ENCODE peak calls at places on chromosome 4, in five cellular contexts. One of them, this sample, is unnamed.

GRCh38 chr4:176753049-176753448 is 39.7 kb downstream of the VEGFC start:
- DNase-seq in amniotic stem cell: peak
- DNase-seq in NT2/D1: no peak
- DNase-seq in stimulated activated CD8-positive, alpha-beta memory T cell treated with anti-CD3 and anti-CD28 coated beads, Interleukin-7, amount 100 ng/mL, for 1 hour: no peak
- DNase-seq in NCI-H510A treated with DMSO at 0.1 percent for 48 hours: no peak
- DNase-seq in this sample: no peak

GRCh38 chr4:54446556-54446955 is 211.2 kb upstream of the KIT start:
- DNase-seq in amniotic stem cell: no peak
- DNase-seq in NT2/D1: no peak
- DNase-seq in stimulated activated CD8-positive, alpha-beta memory T cell treated with anti-CD3 and anti-CD28 coated beads, Interleukin-7, amount 100 ng/mL, for 1 hour: no peak
- DNase-seq in NCI-H510A treated with DMSO at 0.1 percent for 48 hours: no peak
- DNase-seq in this sample: no peak

GRCh38 chr4:110025057-110025456 is 112.4 kb downstream of the EGF start:
- DNase-seq in NCI-H510A treated with DMSO at 0.1 percent for 48 hours: no peak
- DNase-seq in stimulated activated CD8-positive, alpha-beta memory T cell treated with anti-CD3 and anti-CD28 coated beads, Interleukin-7, amount 100 ng/mL, for 1 hour: no peak
- DNase-seq in amniotic stem cell: no peak
- DNase-seq in NT2/D1: no peak
- DNase-seq in this sample: no peak

GRCh38 chr4:67700119-67700873 is 659 bp downstream of the UBA6 start:
- DNase-seq in stimulated activated CD8-positive, alpha-beta memory T cell treated with anti-CD3 and anti-CD28 coated beads, Interleukin-7, amount 100 ng/mL, for 1 hour: no peak
- DNase-seq in NT2/D1: no peak
- DNase-seq in amniotic stem cell: peak
- DNase-seq in NCI-H510A treated with DMSO at 0.1 percent for 48 hours: peak
- DNase-seq in this sample: peak

GRCh38 chr4:184854673-184855072 is 28.9 kb upstream of the ACSL1 start:
- DNase-seq in amniotic stem cell: no peak
- DNase-seq in NCI-H510A treated with DMSO at 0.1 percent for 48 hours: no peak
- DNase-seq in stimulated activated CD8-positive, alpha-beta memory T cell treated with anti-CD3 and anti-CD28 coated beads, Interleukin-7, amount 100 ng/mL, for 1 hour: no peak
- DNase-seq in NT2/D1: no peak
- DNase-seq in this sample: no peak

GRCh38 chr4:40525811-40526598 is 103.7 kb downstream of the RBM47 start:
- DNase-seq in stimulated activated CD8-positive, alpha-beta memory T cell treated with anti-CD3 and anti-CD28 coated beads, Interleukin-7, amount 100 ng/mL, for 1 hour: no peak
- DNase-seq in NT2/D1: peak
- DNase-seq in NCI-H510A treated with DMSO at 0.1 percent for 48 hours: no peak
- DNase-seq in amniotic stem cell: peak
- DNase-seq in this sample: no peak

GRCh38 chr4:1086011-1086410 is 27.4 kb downstream of the RNF212 start:
- DNase-seq in NT2/D1: no peak
- DNase-seq in NCI-H510A treated with DMSO at 0.1 percent for 48 hours: no peak
- DNase-seq in amniotic stem cell: no peak
- DNase-seq in stimulated activated CD8-positive, alpha-beta memory T cell treated with anti-CD3 and anti-CD28 coated beads, Interleukin-7, amount 100 ng/mL, for 1 hour: no peak
- DNase-seq in this sample: no peak

GRCh38 chr4:63787326-63787725 is 621.9 kb downstream of the TECRL start:
- DNase-seq in stimulated activated CD8-positive, alpha-beta memory T cell treated with anti-CD3 and anti-CD28 coated beads, Interleukin-7, amount 100 ng/mL, for 1 hour: no peak
- DNase-seq in amniotic stem cell: no peak
- DNase-seq in NCI-H510A treated with DMSO at 0.1 percent for 48 hours: no peak
- DNase-seq in NT2/D1: peak
- DNase-seq in this sample: no peak

GRCh38 chr4:168598191-168598590 is 101.3 kb downstream of the PALLD start:
- DNase-seq in amniotic stem cell: no peak
- DNase-seq in stimulated activated CD8-positive, alpha-beta memory T cell treated with anti-CD3 and anti-CD28 coated beads, Interleukin-7, amount 100 ng/mL, for 1 hour: no peak
- DNase-seq in NT2/D1: no peak
- DNase-seq in NCI-H510A treated with DMSO at 0.1 percent for 48 hours: no peak
- DNase-seq in this sample: no peak

GRCh38 chr4:78481180-78481579 is 70.4 kb upstream of the ANXA3 start:
- DNase-seq in amniotic stem cell: peak
- DNase-seq in NT2/D1: no peak
- DNase-seq in stimulated activated CD8-positive, alpha-beta memory T cell treated with anti-CD3 and anti-CD28 coated beads, Interleukin-7, amount 100 ng/mL, for 1 hour: no peak
- DNase-seq in NCI-H510A treated with DMSO at 0.1 percent for 48 hours: no peak
- DNase-seq in this sample: no peak

GRCh38 chr4:109302366-109303140 is at the start of gene COL25A1:
- DNase-seq in NCI-H510A treated with DMSO at 0.1 percent for 48 hours: peak
- DNase-seq in stimulated activated CD8-positive, alpha-beta memory T cell treated with anti-CD3 and anti-CD28 coated beads, Interleukin-7, amount 100 ng/mL, for 1 hour: peak
- DNase-seq in NT2/D1: peak
- DNase-seq in amniotic stem cell: no peak
- DNase-seq in this sample: peak

GRCh38 chr4:111464251-111465045 is 680.8 kb upstream of the FAM241A start:
- DNase-seq in NT2/D1: no peak
- DNase-seq in stimulated activated CD8-positive, alpha-beta memory T cell treated with anti-CD3 and anti-CD28 coated beads, Interleukin-7, amount 100 ng/mL, for 1 hour: no peak
- DNase-seq in NCI-H510A treated with DMSO at 0.1 percent for 48 hours: no peak
- DNase-seq in amniotic stem cell: no peak
- DNase-seq in this sample: no peak

GRCh38 chr4:77284036-77284435 is 127.0 kb downstream of the CCNG2 start:
- DNase-seq in stimulated activated CD8-positive, alpha-beta memory T cell treated with anti-CD3 and anti-CD28 coated beads, Interleukin-7, amount 100 ng/mL, for 1 hour: no peak
- DNase-seq in NT2/D1: no peak
- DNase-seq in amniotic stem cell: no peak
- DNase-seq in NCI-H510A treated with DMSO at 0.1 percent for 48 hours: no peak
- DNase-seq in this sample: no peak